ENCODE peak calls at places on chromosome 6, in seven cellular contexts. M, W, D, H, A, T and C are unnamed samples.
A peak's percentile ranks its signal among the peaks of the same experiment; 100 is the strongest.

GRCh38 chr6:113094781-113095180 is 747.7 kb downstream of the RFPL4B start:
- DNase-seq in T (no peak), W (no peak), D (peak; percentile 34), M (no peak), H (no peak), A (no peak), C (no peak)

GRCh38 chr6:70673054-70673453 is 5.4 kb downstream of the SMAP1 start:
- DNase-seq in A (no peak), D (no peak), T (no peak), W (no peak), H (no peak), M (peak; percentile 6), C (no peak)

GRCh38 chr6:116928667-116929066 is 51.6 kb downstream of the RFX6 start:
- DNase-seq in H (no peak), W (no peak), A (no peak), M (no peak), D (no peak), T (no peak), C (no peak)

GRCh38 chr6:13787146-13787545 is 27.2 kb downstream of the MCUR1 start:
- DNase-seq in W (no peak), H (no peak), A (no peak), M (peak; percentile 64), D (no peak), T (no peak), C (no peak)

GRCh38 chr6:31815025-31815838 is at the start of the genes HSPA1A and HSPA1L:
- DNase-seq in H (peak; percentile 95), D (peak; percentile 97), A (peak; percentile 91), M (peak; percentile 96), W (peak; percentile 98), T (no peak), C (no peak)

GRCh38 chr6:107956586-107957164 is 1.3 kb downstream of the SEC63 start:
- DNase-seq in M (peak; percentile 68), W (no peak), D (peak; percentile 11), H (no peak), A (no peak), T (no peak), C (peak; percentile 44)

GRCh38 chr6:127893541-127893940 is 7.3 kb downstream of the THEMIS start:
- DNase-seq in T (no peak), W (no peak), D (no peak), M (no peak), H (no peak), A (no peak), C (no peak)

GRCh38 chr6:157240960-157241311 is 82.4 kb downstream of the TMEM242 start:
- DNase-seq in M (no peak), T (no peak), D (no peak), H (no peak), W (no peak), A (no peak), C (no peak)